ENCODE peak calls at places on chromosomes 6 and 20, in five cellular contexts. V, W, E, N and S are unnamed samples.
A peak's percentile ranks its signal among the peaks of the same experiment; 100 is the strongest.

GRCh38 chr6:1609662-1610496 is at the start of gene FOXC1:
- DNase-seq in V (peak; percentile 89), W (peak; percentile 49), E (peak; percentile 90), N (peak; percentile 91), S (peak; percentile 91)

GRCh38 chr6:7121704-7122241 is 14.0 kb downstream of the RREB1 start:
- DNase-seq in V (peak; percentile 59), W (no peak), E (no peak), N (no peak), S (no peak)

GRCh38 chr6:14875678-14876063 is 370.2 kb upstream of the JARID2 start:
- DNase-seq in V (no peak), W (no peak), E (no peak), N (no peak), S (no peak)

GRCh38 chr6:104795363-104795762 is 64.4 kb downstream of the HACE1 start:
- DNase-seq in V (no peak), W (no peak), E (no peak), N (no peak), S (no peak)

GRCh38 chr6:166167801-166168615 is at the start of gene TBXT:
- DNase-seq in V (no peak), W (no peak), E (no peak), N (no peak), S (no peak)

GRCh38 chr6:165662041-165662491 is 975 bp downstream of the PDE10A start:
- DNase-seq in V (no peak), W (no peak), E (no peak), N (no peak), S (no peak)

GRCh38 chr20:1122388-1123315 is 4.2 kb downstream of the PSMF1 start:
- DNase-seq in V (peak; percentile 54), W (no peak), E (peak; percentile 73), N (peak; percentile 59), S (no peak)

GRCh38 chr6:131065112-131065823 is 2.2 kb upstream of the EPB41L2 start:
- DNase-seq in V (no peak), W (no peak), E (no peak), N (no peak), S (no peak)

GRCh38 chr6:150813319-150813992 is 52.0 kb upstream of the MTHFD1L start:
- DNase-seq in V (no peak), W (peak; percentile 48), E (no peak), N (no peak), S (no peak)

GRCh38 chr6:72672906-72673305 is 51.0 kb downstream of the KCNQ5 start:
- DNase-seq in V (no peak), W (no peak), E (no peak), N (no peak), S (no peak)

GRCh38 chr6:5582758-5583157 is 321.4 kb downstream of the FARS2 start:
- DNase-seq in V (no peak), W (no peak), E (no peak), N (no peak), S (no peak)

GRCh38 chr20:54218470-54218869 is 10.6 kb downstream of the PFDN4 start:
- DNase-seq in V (no peak), W (no peak), E (no peak), N (no peak), S (no peak)

GRCh38 chr6:123803862-123804681 is at the start of gene NKAIN2:
- DNase-seq in V (no peak), W (no peak), E (peak; percentile 60), N (peak; percentile 80), S (peak; percentile 71)